ENCODE peak calls at places on chromosomes 13 and 19, in four cellular contexts. One of them, this sample, is unnamed.

GRCh38 chr13:32045963-32046785 is 14.6 kb downstream of the FRY start:
- DNase-seq in fibroblast of the aortic adventitia: peak; percentile 74
- DNase-seq in H9: no peak
- DNase-seq in Caco-2: peak; percentile 21
- DNase-seq in this sample: no peak

GRCh38 chr13:27125357-27126282 is 46.0 kb downstream of the USP12 start:
- DNase-seq in H9: no peak
- DNase-seq in Caco-2: no peak
- DNase-seq in fibroblast of the aortic adventitia: no peak
- DNase-seq in this sample: no peak

GRCh38 chr13:67106502-67107057 is 123.6 kb downstream of the PCDH9 start:
- DNase-seq in Caco-2: no peak
- DNase-seq in fibroblast of the aortic adventitia: no peak
- DNase-seq in H9: no peak
- DNase-seq in this sample: no peak

GRCh38 chr19:1767464-1767933 is 14.2 kb downstream of the ONECUT3 start:
- DNase-seq in Caco-2: peak; percentile 67
- DNase-seq in fibroblast of the aortic adventitia: no peak
- DNase-seq in H9: no peak
- DNase-seq in this sample: no peak

GRCh38 chr13:97429681-97430081 is 4.3 kb upstream of the RAP2A start:
- DNase-seq in Caco-2: no peak
- DNase-seq in H9: no peak
- DNase-seq in fibroblast of the aortic adventitia: peak; percentile 45
- DNase-seq in this sample: no peak

GRCh38 chr13:90889906-90890305 is 457.6 kb upstream of the MIR17HG start:
- DNase-seq in fibroblast of the aortic adventitia: no peak
- DNase-seq in Caco-2: no peak
- DNase-seq in H9: no peak
- DNase-seq in this sample: no peak

GRCh38 chr13:94435604-94436226 is 43.8 kb downstream of the DCT start:
- DNase-seq in Caco-2: peak; percentile 34
- DNase-seq in fibroblast of the aortic adventitia: peak; percentile 74
- DNase-seq in H9: no peak
- DNase-seq in this sample: no peak

GRCh38 chr13:57631607-57632275 is at the start of gene PCDH17:
- DNase-seq in H9: peak; percentile 68
- DNase-seq in fibroblast of the aortic adventitia: peak; percentile 38
- DNase-seq in Caco-2: no peak
- DNase-seq in this sample: no peak

GRCh38 chr19:51142119-51142518 is at the start of gene SIGLEC7:
- DNase-seq in H9: no peak
- DNase-seq in Caco-2: no peak
- DNase-seq in fibroblast of the aortic adventitia: no peak
- DNase-seq in this sample: peak; percentile 81

GRCh38 chr13:110713981-110714797 is 689 bp downstream of the ING1 start:
- DNase-seq in Caco-2: peak; percentile 51
- DNase-seq in fibroblast of the aortic adventitia: peak; percentile 33
- DNase-seq in H9: peak; percentile 42
- DNase-seq in this sample: no peak

GRCh38 chr19:49338691-49339363 is 3.6 kb downstream of the CD37 start:
- DNase-seq in Caco-2: peak; percentile 86
- DNase-seq in fibroblast of the aortic adventitia: no peak
- DNase-seq in H9: peak; percentile 98
- DNase-seq in this sample: no peak

GRCh38 chr19:290539-291521 is at the start of gene PLPP2:
- DNase-seq in fibroblast of the aortic adventitia: peak; percentile 17
- DNase-seq in H9: peak; percentile 96
- DNase-seq in Caco-2: peak; percentile 82
- DNase-seq in this sample: no peak

GRCh38 chr19:19578241-19578640 is 40.2 kb downstream of the CILP2 start:
- DNase-seq in H9: no peak
- DNase-seq in Caco-2: no peak
- DNase-seq in fibroblast of the aortic adventitia: no peak
- DNase-seq in this sample: no peak

GRCh38 chr13:49421391-49421790 is 22.5 kb downstream of the CAB39L start:
- DNase-seq in Caco-2: peak; percentile 62
- DNase-seq in H9: peak; percentile 78
- DNase-seq in fibroblast of the aortic adventitia: no peak
- DNase-seq in this sample: no peak

GRCh38 chr19:49930483-49931011 is 1.2 kb upstream of the NUP62 start:
- DNase-seq in H9: peak; percentile 76
- DNase-seq in fibroblast of the aortic adventitia: peak; percentile 75
- DNase-seq in Caco-2: no peak
- DNase-seq in this sample: no peak

GRCh38 chr19:6372594-6373095 is at the start of gene ALKBH7:
- DNase-seq in Caco-2: peak; percentile 97
- DNase-seq in fibroblast of the aortic adventitia: peak; percentile 100
- DNase-seq in H9: peak; percentile 99
- DNase-seq in this sample: peak; percentile 99

GRCh38 chr19:35013047-35013819 is 13.1 kb downstream of the GRAMD1A start:
- DNase-seq in H9: peak; percentile 89
- DNase-seq in fibroblast of the aortic adventitia: peak; percentile 62
- DNase-seq in Caco-2: peak; percentile 86
- DNase-seq in this sample: peak; percentile 90

GRCh38 chr13:113495494-113496251 is 5.2 kb upstream of the DCUN1D2 start:
- DNase-seq in fibroblast of the aortic adventitia: peak; percentile 16
- DNase-seq in Caco-2: no peak
- DNase-seq in H9: peak; percentile 65
- DNase-seq in this sample: peak; percentile 83

GRCh38 chr13:41780736-41781708 is 179.9 kb downstream of the VWA8 start:
- DNase-seq in fibroblast of the aortic adventitia: peak; percentile 83
- DNase-seq in H9: no peak
- DNase-seq in Caco-2: peak; percentile 15
- DNase-seq in this sample: no peak

GRCh38 chr13:45658586-45659235 is 43.2 kb upstream of the ERICH6B start:
- DNase-seq in Caco-2: no peak
- DNase-seq in fibroblast of the aortic adventitia: peak; percentile 6
- DNase-seq in H9: no peak
- DNase-seq in this sample: no peak

DNA sequence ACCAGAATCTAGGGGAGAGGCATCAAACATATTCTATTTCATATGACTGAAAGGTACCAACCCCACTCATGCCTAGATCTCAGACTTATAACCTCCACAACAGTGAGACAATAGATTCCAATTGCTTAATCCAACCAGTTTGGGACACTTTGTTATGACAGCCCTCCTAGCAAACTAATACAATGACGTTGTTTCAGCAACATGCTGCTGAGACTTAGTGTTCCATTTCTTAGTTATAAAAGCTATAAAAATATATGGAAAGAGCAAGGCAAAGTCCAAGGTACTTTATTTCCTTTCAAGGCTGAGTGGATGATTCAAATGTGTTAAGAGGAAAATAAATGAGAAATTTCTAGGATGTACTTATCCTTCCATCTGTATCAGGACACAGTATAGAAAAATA is 352.0 kb downstream of the FGF14 start:
- DNase-seq in fibroblast of the aortic adventitia: no peak
- DNase-seq in Caco-2: no peak
- DNase-seq in H9: no peak
- DNase-seq in this sample: no peak
- TF ChIP-seq CTCF in fibroblast of the aortic adventitia: no peak
- TF ChIP-seq CTCF in Caco-2: no peak
- TF ChIP-seq CTCF in H9: no peak
- TF ChIP-seq CTCF in this sample: no peak

GRCh38 chr19:33767898-33768413 is 28.7 kb upstream of the KCTD15 start:
- DNase-seq in fibroblast of the aortic adventitia: peak; percentile 10
- DNase-seq in Caco-2: peak; percentile 77
- DNase-seq in H9: peak; percentile 82
- DNase-seq in this sample: no peak
- TF ChIP-seq CTCF in fibroblast of the aortic adventitia: no peak
- TF ChIP-seq CTCF in Caco-2: peak; percentile 45
- TF ChIP-seq CTCF in H9: peak; percentile 71
- TF ChIP-seq CTCF in this sample: peak; percentile 36

GRCh38 chr19:10835089-10835753 is 791 bp downstream of the TMED1 start:
- DNase-seq in fibroblast of the aortic adventitia: no peak
- DNase-seq in H9: peak; percentile 100
- DNase-seq in Caco-2: no peak
- DNase-seq in this sample: no peak

GRCh38 chr19:10832659-10833296 is 3.2 kb downstream of the TMED1 start:
- DNase-seq in H9: no peak
- DNase-seq in fibroblast of the aortic adventitia: no peak
- DNase-seq in Caco-2: no peak
- DNase-seq in this sample: no peak

GRCh38 chr19:10836478-10837325 is 690 bp upstream of the TMED1 start:
- DNase-seq in fibroblast of the aortic adventitia: no peak
- DNase-seq in H9: peak; percentile 82
- DNase-seq in Caco-2: peak; percentile 94
- DNase-seq in this sample: no peak

GRCh38 chr19:10838377-10838776 is 2.4 kb upstream of the TMED1 start:
- DNase-seq in fibroblast of the aortic adventitia: no peak
- DNase-seq in H9: no peak
- DNase-seq in Caco-2: no peak
- DNase-seq in this sample: no peak

GRCh38 chr19:10835754-10836477 is at the start of gene TMED1:
- DNase-seq in fibroblast of the aortic adventitia: peak; percentile 99
- DNase-seq in H9: peak; percentile 97
- DNase-seq in Caco-2: peak; percentile 99
- DNase-seq in this sample: peak; percentile 99
- TF ChIP-seq CTCF in fibroblast of the aortic adventitia: peak; percentile 2
- TF ChIP-seq CTCF in H9: peak; percentile 40
- TF ChIP-seq CTCF in Caco-2: peak; percentile 13
- TF ChIP-seq CTCF in this sample: peak; percentile 38

GRCh38 chr13:76038920-76039716 is 403.0 kb downstream of the LMO7 start:
- DNase-seq in fibroblast of the aortic adventitia: no peak
- DNase-seq in Caco-2: no peak
- DNase-seq in H9: peak; percentile 57
- DNase-seq in this sample: no peak
- TF ChIP-seq CTCF in fibroblast of the aortic adventitia: peak; percentile 25
- TF ChIP-seq CTCF in Caco-2: no peak
- TF ChIP-seq CTCF in H9: peak; percentile 52
- TF ChIP-seq CTCF in this sample: no peak

GRCh38 chr19:54392078-54392477 is 23.2 kb upstream of the TTYH1 start:
- DNase-seq in H9: no peak
- DNase-seq in Caco-2: no peak
- DNase-seq in fibroblast of the aortic adventitia: no peak
- DNase-seq in this sample: no peak
- TF ChIP-seq CTCF in H9: no peak
- TF ChIP-seq CTCF in Caco-2: no peak
- TF ChIP-seq CTCF in fibroblast of the aortic adventitia: no peak
- TF ChIP-seq CTCF in this sample: no peak

DNA sequence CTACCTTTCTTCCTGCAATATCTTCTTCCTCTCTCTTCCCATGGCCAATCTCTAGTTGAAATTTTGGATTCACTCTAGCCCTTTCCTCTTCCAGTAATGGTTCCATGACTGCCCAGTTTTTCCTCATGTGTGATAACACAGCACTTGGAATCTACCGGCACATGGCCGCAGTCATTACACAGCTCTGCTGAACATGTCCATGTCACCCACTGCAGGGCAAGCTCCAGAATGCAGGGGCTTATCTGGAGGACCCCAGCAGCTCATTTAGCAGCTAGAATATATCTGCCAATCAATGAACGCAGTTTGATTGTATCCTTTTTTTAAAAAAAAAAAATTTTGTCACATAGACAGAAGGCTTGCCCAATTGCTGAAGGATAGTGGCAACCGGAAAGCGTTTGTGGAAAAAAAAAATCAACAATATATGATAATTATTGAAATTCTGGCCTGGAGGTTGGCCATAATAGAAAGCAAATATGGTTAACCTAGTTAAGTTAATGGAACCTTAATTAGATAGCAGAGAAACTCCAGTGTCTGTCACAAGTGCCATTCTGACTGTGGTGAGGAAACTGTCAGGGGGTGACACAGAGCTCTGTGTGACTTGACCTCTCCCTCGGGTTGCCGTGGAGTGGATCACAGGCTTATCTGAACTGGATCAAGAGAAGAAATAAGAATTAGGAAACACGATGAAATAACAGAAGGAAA is 426.7 kb downstream of the LIG4 start:
- DNase-seq in H9: no peak
- DNase-seq in Caco-2: no peak
- DNase-seq in fibroblast of the aortic adventitia: no peak
- DNase-seq in this sample: no peak
- TF ChIP-seq CTCF in H9: no peak
- TF ChIP-seq CTCF in Caco-2: no peak
- TF ChIP-seq CTCF in fibroblast of the aortic adventitia: no peak
- TF ChIP-seq CTCF in this sample: no peak

GRCh38 chr19:47331931-47332547 is at the start of gene C5AR2:
- DNase-seq in H9: no peak
- DNase-seq in fibroblast of the aortic adventitia: peak; percentile 46
- DNase-seq in Caco-2: no peak
- DNase-seq in this sample: no peak

GRCh38 chr19:47331490-47331889 is 485 bp upstream of the C5AR2 start:
- DNase-seq in Caco-2: no peak
- DNase-seq in H9: no peak
- DNase-seq in fibroblast of the aortic adventitia: no peak
- DNase-seq in this sample: no peak

GRCh38 chr19:47324502-47324901 is 7.5 kb upstream of the C5AR2 start:
- DNase-seq in Caco-2: no peak
- DNase-seq in H9: no peak
- DNase-seq in fibroblast of the aortic adventitia: no peak
- DNase-seq in this sample: no peak

GRCh38 chr19:47330466-47330869 is 1.5 kb upstream of the C5AR2 start:
- DNase-seq in H9: no peak
- DNase-seq in Caco-2: no peak
- DNase-seq in fibroblast of the aortic adventitia: no peak
- DNase-seq in this sample: no peak
- TF ChIP-seq CTCF in H9: no peak
- TF ChIP-seq CTCF in Caco-2: no peak
- TF ChIP-seq CTCF in fibroblast of the aortic adventitia: no peak
- TF ChIP-seq CTCF in this sample: no peak

DNA sequence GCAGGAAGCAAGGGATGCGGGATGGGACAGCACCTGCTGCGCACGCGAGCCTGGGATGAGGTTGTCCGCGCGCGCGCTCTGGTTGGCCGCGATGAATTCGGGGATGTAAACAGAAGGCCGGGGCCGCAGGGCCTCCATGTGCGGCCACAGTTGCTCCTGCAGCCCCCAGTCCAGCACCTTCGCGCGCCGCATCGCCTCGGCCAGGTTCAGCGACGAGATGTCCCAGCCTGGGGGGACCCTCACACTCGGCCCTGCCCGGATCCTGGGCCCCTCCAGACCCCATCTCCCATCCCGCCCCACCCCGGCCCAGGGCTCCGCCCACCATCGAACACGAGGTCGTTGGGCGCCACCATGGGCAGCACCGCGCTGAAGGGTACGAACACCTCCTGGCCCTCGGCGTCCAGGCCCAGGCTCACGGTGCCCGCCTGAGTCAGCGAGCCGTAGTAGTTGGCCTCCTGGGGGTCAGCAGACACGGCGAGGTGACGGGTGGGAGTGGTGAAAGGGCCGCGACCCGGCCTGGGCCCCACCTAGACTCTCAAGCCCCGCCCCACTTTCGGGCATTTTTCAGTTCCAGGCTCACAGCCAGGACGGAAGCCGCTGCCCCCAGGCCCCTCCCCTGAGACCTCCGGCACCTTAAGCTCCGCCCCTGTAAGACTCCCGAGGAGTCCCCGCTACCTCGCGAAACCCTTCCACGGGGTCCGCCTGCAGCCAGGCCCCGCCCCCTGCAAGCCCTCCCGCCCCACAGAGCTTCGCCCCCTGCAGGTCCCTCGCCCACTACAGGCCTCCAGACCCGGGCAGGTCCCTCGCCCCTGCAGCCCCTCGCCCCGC is 1.1 kb downstream of the ISYNA1 start:
- DNase-seq in H9: peak; percentile 93
- DNase-seq in Caco-2: peak; percentile 50
- DNase-seq in fibroblast of the aortic adventitia: peak; percentile 64
- DNase-seq in this sample: peak; percentile 94
- TF ChIP-seq CTCF in H9: no peak
- TF ChIP-seq CTCF in Caco-2: no peak
- TF ChIP-seq CTCF in fibroblast of the aortic adventitia: peak; percentile 12
- TF ChIP-seq CTCF in this sample: peak; percentile 34